ENCODE peak calls at places on chromosomes 11 and 22, in nine cellular contexts. K, A, Z, I, C, S, W, H and G are unnamed samples.

GRCh38 chr11:70548976-70549375 is 150.6 kb downstream of the CTTN start:
- DNase-seq in S (peak), Z (no peak), W (no peak), K (no peak), A (no peak), H (no peak), C (peak), I (no peak), G (no peak)

GRCh38 chr11:43866520-43866919 is 14.1 kb upstream of the ALKBH3 start:
- DNase-seq in S (no peak), K (no peak), C (no peak), A (no peak), H (no peak), I (no peak), W (no peak), Z (no peak), G (no peak)

GRCh38 chr11:113781682-113782081 is 2.1 kb downstream of the CLDN25 start:
- DNase-seq in Z (no peak), S (peak), C (no peak), W (no peak), A (no peak), I (no peak), H (no peak), K (no peak), G (no peak)

GRCh38 chr11:118608268-118609214 is 1.1 kb downstream of the PHLDB1 start:
- DNase-seq in S (no peak), C (peak), A (no peak), Z (peak), I (no peak), W (peak), K (peak), H (no peak), G (no peak)

GRCh38 chr11:105786766-105787165 is 176.9 kb downstream of the GRIA4 start:
- DNase-seq in W (no peak), K (no peak), Z (no peak), S (peak), H (no peak), C (no peak), I (no peak), A (no peak), G (no peak)

GRCh38 chr11:72245232-72245816 is 1.3 kb upstream of the PHOX2A start:
- DNase-seq in H (no peak), A (no peak), I (no peak), S (peak), C (no peak), W (no peak), Z (no peak), K (no peak), G (no peak)

GRCh38 chr22:26172389-26172990 is 3.2 kb downstream of the SEZ6L start:
- DNase-seq in A (no peak), I (no peak), S (peak), H (peak), W (peak), Z (no peak), K (peak), C (peak), G (peak)

GRCh38 chr22:48101704-48102103 is 1339.3 kb downstream of the TBC1D22A start:
- DNase-seq in W (peak), I (no peak), K (no peak), C (no peak), H (no peak), A (no peak), S (no peak), Z (peak), G (no peak)

GRCh38 chr11:112524808-112525207 is 264.1 kb upstream of the PLET1 start:
- DNase-seq in Z (peak), H (no peak), A (no peak), K (no peak), W (no peak), S (no peak), C (no peak), I (no peak), G (no peak)

GRCh38 chr11:61776561-61777075 is 15.8 kb downstream of the TMEM258 start:
- DNase-seq in I (no peak), Z (peak), H (peak), K (peak), W (no peak), S (peak), A (no peak), C (peak), G (peak)

GRCh38 chr11:1763796-1764661 is at the start of gene CTSD:
- DNase-seq in I (peak), A (peak), H (peak), S (peak), W (peak), K (peak), C (peak), Z (peak), G (peak)

GRCh38 chr11:103898577-103899336 is 137.7 kb upstream of the DDI1 start:
- DNase-seq in K (no peak), C (no peak), H (no peak), A (no peak), S (no peak), W (no peak), I (no peak), Z (no peak), G (no peak)

GRCh38 chr22:39241632-39242388 is 3.0 kb downstream of the PDGFB start:
- DNase-seq in I (no peak), C (no peak), S (no peak), K (no peak), W (no peak), A (no peak), H (no peak), Z (no peak), G (no peak)

GRCh38 chr11:126662055-126662790 is 306.7 kb downstream of the ST3GAL4 start:
- DNase-seq in C (no peak), H (no peak), K (no peak), I (no peak), S (peak), A (no peak), W (no peak), Z (no peak), G (no peak)

GRCh38 chr11:47394322-47395224 is 13.8 kb upstream of the SLC39A13 start:
- DNase-seq in S (no peak), W (no peak), Z (peak), I (no peak), H (no peak), A (no peak), K (peak), C (peak), G (peak)

GRCh38 chr22:42930810-42931420 is 73.8 kb upstream of the ARFGAP3 start:
- DNase-seq in H (peak), W (no peak), I (no peak), K (no peak), C (no peak), Z (no peak), S (no peak), A (no peak), G (no peak)

GRCh38 chr11:74846770-74847169 is 98.1 kb downstream of the RNF169 start:
- DNase-seq in W (no peak), I (no peak), H (no peak), K (no peak), S (no peak), Z (no peak), C (no peak), A (no peak), G (no peak)

GRCh38 chr11:129985823-129986222 is 16.8 kb downstream of the PRDM10 start:
- DNase-seq in Z (no peak), S (no peak), K (no peak), C (no peak), I (no peak), W (no peak), H (no peak), A (no peak), G (no peak)

GRCh38 chr22:17121235-17122195 is at the start of gene TMEM121B:
- DNase-seq in H (no peak), C (peak), S (peak), I (peak), W (no peak), K (peak), Z (peak), A (peak), G (peak)

GRCh38 chr11:29282088-29282487 is 734.7 kb downstream of the KCNA4 start:
- DNase-seq in Z (no peak), C (no peak), S (no peak), W (no peak), I (no peak), H (peak), A (no peak), K (no peak), G (no peak)

GRCh38 chr11:10646005-10646404 is 47.5 kb downstream of the IRAG1 start:
- DNase-seq in A (no peak), K (no peak), S (no peak), H (no peak), W (no peak), C (no peak), Z (no peak), I (no peak), G (no peak)

DNA sequence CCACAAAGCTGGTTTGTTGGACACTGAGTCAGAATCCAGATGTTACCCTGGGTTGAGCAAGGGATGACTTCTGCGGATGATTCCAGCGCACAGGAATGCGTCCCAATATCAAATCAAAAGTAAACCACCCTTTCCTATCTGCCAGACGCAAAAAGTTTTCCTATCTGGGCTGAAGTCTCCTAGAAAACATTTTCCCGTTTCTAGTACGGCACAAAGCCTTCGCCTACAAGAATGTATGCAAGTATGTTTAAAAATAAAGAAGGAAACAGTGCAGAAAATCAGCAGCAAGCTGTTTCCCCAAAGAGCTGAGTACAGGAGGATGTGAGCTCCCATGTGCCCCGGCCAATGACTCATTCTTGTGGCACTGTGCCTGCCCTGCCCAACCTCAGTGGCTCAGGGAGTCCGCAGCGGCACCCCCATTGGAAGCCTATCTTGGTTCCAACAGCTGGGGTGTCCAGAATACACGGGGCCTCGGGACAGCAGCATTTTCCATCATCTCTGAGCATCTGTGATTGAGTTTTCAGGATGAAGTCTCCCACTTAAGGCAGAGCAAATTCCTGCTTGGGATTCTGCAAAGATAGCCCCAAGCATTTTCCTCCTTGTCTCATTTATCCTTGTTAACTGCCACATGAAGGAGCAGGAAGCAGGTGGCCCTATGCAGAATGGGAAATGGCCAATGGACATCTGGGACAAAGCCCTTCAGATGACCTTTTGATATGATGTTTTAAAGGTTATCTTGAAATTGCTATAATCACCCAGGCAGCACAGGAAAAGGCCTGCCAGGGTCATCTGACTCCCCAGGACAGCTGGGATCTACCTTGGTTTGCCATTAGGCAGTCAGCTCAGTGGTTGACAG is 17.5 kb downstream of the KCNJ5 start:
- DNase-seq in W (no peak), I (peak), K (peak), A (peak), C (no peak), S (no peak), Z (peak), H (peak), G (no peak)
- TF ChIP-seq POLR2AphosphoS5 in W (no peak), I (no peak), K (no peak), A (peak), C (no peak), S (no peak), Z (peak), H (peak), G (no peak)

DNA sequence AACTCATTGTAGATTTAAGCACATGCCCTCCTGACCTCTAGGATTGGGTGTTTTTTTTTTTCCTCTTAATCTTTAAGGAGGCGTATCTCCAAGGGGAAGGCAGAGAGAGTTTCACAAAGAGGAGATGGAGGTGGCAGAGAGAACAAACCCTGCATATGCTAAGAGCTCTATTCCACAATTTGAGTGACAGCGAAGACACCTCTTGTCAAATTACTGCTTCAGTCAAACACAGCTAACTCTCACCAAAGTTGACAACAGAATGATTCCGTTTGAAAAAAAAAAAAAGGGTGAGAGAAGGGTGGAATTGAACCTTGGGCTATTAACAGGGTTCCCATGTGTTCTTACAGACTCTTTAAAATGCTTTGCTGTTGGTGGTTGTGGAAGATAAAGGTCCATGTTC is 112.6 kb downstream of the NXPE2 start:
- DNase-seq in I (no peak), W (no peak), H (no peak), A (no peak), Z (no peak), C (no peak), S (no peak), K (no peak), G (no peak)
- TF ChIP-seq POLR2AphosphoS5 in I (no peak), W (no peak), H (no peak), A (no peak), Z (no peak), C (no peak), S (no peak), K (no peak), G (no peak)

GRCh38 chr22:29801153-29801552 is 34.0 kb downstream of the UQCR10 start:
- DNase-seq in C (no peak), W (no peak), H (no peak), S (peak), Z (peak), I (no peak), K (no peak), A (no peak), G (no peak)

GRCh38 chr22:29798318-29798717 is 31.1 kb downstream of the UQCR10 start:
- DNase-seq in C (no peak), I (no peak), S (no peak), W (no peak), H (no peak), Z (no peak), A (no peak), K (peak), G (no peak)

GRCh38 chr22:29798801-29799200 is 31.6 kb downstream of the UQCR10 start:
- DNase-seq in K (no peak), S (no peak), Z (peak), C (no peak), H (no peak), W (no peak), I (no peak), A (peak), G (no peak)

GRCh38 chr22:29797351-29797750 is 30.2 kb downstream of the UQCR10 start:
- DNase-seq in W (no peak), C (no peak), A (no peak), K (peak), I (no peak), S (no peak), H (no peak), Z (no peak), G (peak)

DNA sequence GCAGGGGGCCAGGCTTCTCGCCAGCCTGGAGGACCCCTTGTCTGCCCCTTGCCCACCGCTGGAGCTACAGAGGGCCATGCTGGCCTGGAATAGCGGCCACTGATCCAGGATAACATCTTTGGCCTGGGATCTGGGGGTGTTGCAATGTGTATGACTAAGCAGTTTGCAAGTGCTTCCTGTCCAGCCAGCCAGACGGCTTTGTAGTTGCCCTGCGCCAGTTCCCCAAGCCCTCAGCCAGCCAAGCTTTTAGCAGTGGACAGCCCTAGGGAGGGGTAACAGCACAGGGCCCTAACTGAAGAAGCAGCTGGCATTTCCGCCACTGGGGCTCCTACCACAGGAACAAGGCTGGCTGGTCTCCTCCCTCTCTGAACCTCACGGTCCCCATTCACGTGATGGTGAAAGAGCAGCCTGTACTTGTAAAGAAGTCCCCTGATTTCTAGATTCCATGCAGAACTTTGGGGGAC is 32.1 kb downstream of the UQCR10 start:
- DNase-seq in I (peak), W (peak), K (peak), C (peak), H (peak), A (peak), S (no peak), Z (peak), G (no peak)
- TF ChIP-seq POLR2AphosphoS5 in I (peak), W (peak), K (no peak), C (peak), H (peak), A (peak), S (no peak), Z (peak), G (no peak)

GRCh38 chr22:35258144-35258988 is 1.1 kb downstream of the HMGXB4 start:
- DNase-seq in W (no peak), C (peak), Z (no peak), A (peak), I (no peak), S (peak), H (no peak), K (no peak), G (no peak)

GRCh38 chr22:35257002-35257320 is 332 bp upstream of the HMGXB4 start:
- DNase-seq in A (no peak), Z (no peak), I (no peak), W (no peak), C (no peak), S (no peak), K (no peak), H (no peak), G (no peak)

GRCh38 chr22:35253946-35254345 is 3.3 kb upstream of the HMGXB4 start:
- DNase-seq in C (no peak), Z (no peak), K (no peak), W (no peak), I (no peak), H (no peak), S (no peak), A (no peak), G (no peak)

GRCh38 chr22:35257321-35258143 is at the start of gene HMGXB4:
- DNase-seq in W (peak), A (peak), Z (peak), S (peak), I (peak), C (peak), K (peak), H (peak), G (peak)
- TF ChIP-seq POLR2AphosphoS5 in W (peak), A (peak), Z (peak), S (peak), I (peak), C (peak), K (peak), H (peak), G (peak)

GRCh38 chr11:45045692-45046471 is 95.2 kb upstream of the TP53I11 start:
- DNase-seq in C (no peak), H (peak), K (peak), A (no peak), I (peak), S (no peak), Z (peak), W (peak), G (no peak)
- TF ChIP-seq POLR2AphosphoS5 in C (no peak), H (no peak), K (no peak), A (no peak), I (peak), S (no peak), Z (no peak), W (peak), G (no peak)